ENCODE peak calls at places on chromosomes 7 and 10, in four cellular contexts. N is GM23338; Z is colonic mucosa; Q is CD4-positive, CD25-positive, alpha-beta regulatory T cell. H is an unnamed sample.
A peak's percentile ranks its signal among the peaks of the same experiment; 100 is the strongest.

GRCh38 chr10:3570855-3571266 is 214.1 kb downstream of the KLF6 start:
- DNase-seq in Z (no peak), Q (no peak), N (no peak), H (no peak)

GRCh38 chr10:44834131-44834530 is 77.0 kb upstream of the TMEM72 start:
- DNase-seq in Q (no peak), Z (no peak), N (no peak), H (no peak)

GRCh38 chr7:70776627-70777101 is 355.3 kb upstream of the GALNT17 start:
- DNase-seq in Z (no peak), N (no peak), Q (no peak), H (no peak)

GRCh38 chr10:106981461-106981850 is 183.1 kb downstream of the SORCS1 start:
- DNase-seq in N (no peak), Z (no peak), Q (no peak), H (no peak)

GRCh38 chr7:50954716-50955115 is 172.0 kb upstream of the GRB10 start:
- DNase-seq in Z (no peak), N (no peak), Q (no peak), H (no peak)

GRCh38 chr7:23396222-23396621 is 74.1 kb downstream of the IGF2BP3 start:
- DNase-seq in Z (no peak), Q (no peak), N (no peak), H (no peak)

GRCh38 chr7:45973725-45974532 is 52.9 kb upstream of the IGFBP3 start:
- DNase-seq in Z (peak; percentile 9), N (no peak), Q (no peak), H (no peak)

GRCh38 chr7:148334959-148335577 is 255.5 kb upstream of the C7orf33 start:
- DNase-seq in N (no peak), Q (no peak), Z (no peak), H (no peak)

GRCh38 chr10:131421381-131421780 is 109.9 kb upstream of the TCERG1L start:
- DNase-seq in Q (no peak), Z (no peak), N (no peak), H (no peak)

GRCh38 chr10:68087338-68088029 is 12.4 kb upstream of the HERC4 start:
- DNase-seq in N (peak; percentile 42), Q (no peak), Z (no peak), H (no peak)

GRCh38 chr7:139825666-139826290 is 3.3 kb upstream of the TBXAS1 start:
- DNase-seq in N (no peak), Q (no peak), Z (no peak), H (no peak)

GRCh38 chr7:46767071-46767470 is 814.8 kb downstream of the TNS3 start:
- DNase-seq in Q (no peak), N (no peak), Z (no peak), H (no peak)

GRCh38 chr10:125209591-125210373 is 49.4 kb upstream of the CTBP2 start:
- DNase-seq in N (no peak), Z (no peak), Q (no peak), H (no peak)

GRCh38 chr10:4546500-4546899 is 279.5 kb upstream of the AKR1E2 start:
- DNase-seq in Q (no peak), N (no peak), Z (no peak), H (no peak)

GRCh38 chr7:139698278-139698677 is 79.5 kb downstream of the HIPK2 start:
- DNase-seq in N (no peak), Q (no peak), Z (no peak), H (no peak)

GRCh38 chr7:56447864-56448693 is 331.9 kb upstream of the NUPR2 start:
- DNase-seq in Z (no peak), N (no peak), Q (no peak), H (peak; percentile 1)

GRCh38 chr10:71512794-71513379 is 116.2 kb downstream of the CDH23 start:
- DNase-seq in N (no peak), Z (no peak), Q (no peak), H (no peak)

GRCh38 chr10:32577448-32577847 is 131.5 kb downstream of the CCDC7 start:
- DNase-seq in Q (no peak), N (no peak), Z (no peak), H (no peak)

GRCh38 chr7:46015107-46015868 is 94.2 kb upstream of the IGFBP3 start:
- DNase-seq in Q (no peak), Z (peak; percentile 50), N (peak; percentile 92), H (no peak)

GRCh38 chr7:151599401-151600227 is 79.9 kb upstream of the RHEB start:
- DNase-seq in Z (no peak), N (no peak), Q (no peak), H (no peak)

GRCh38 chr7:54339074-54339473 is 203.1 kb upstream of the VSTM2A start:
- DNase-seq in N (no peak), Q (no peak), Z (no peak), H (no peak)

GRCh38 chr7:47514367-47514766 is 67.5 kb downstream of the TNS3 start:
- DNase-seq in Q (no peak), Z (no peak), N (no peak), H (no peak)

GRCh38 chr10:91891285-91892001 is 17.8 kb downstream of the FGFBP3 start:
- DNase-seq in N (no peak), Q (no peak), Z (no peak), H (no peak)

GRCh38 chr10:46523881-46524470 is 32.5 kb downstream of the GPRIN2 start:
- DNase-seq in N (no peak), Q (no peak), Z (no peak), H (no peak)

GRCh38 chr7:29146888-29147609 is 712 bp upstream of the CPVL start:
- DNase-seq in Q (no peak), Z (peak; percentile 32), N (peak; percentile 43), H (no peak)

GRCh38 chr10:125160856-125161569 is 650 bp upstream of the CTBP2 start:
- DNase-seq in N (peak; percentile 90), Z (peak; percentile 76), Q (no peak), H (peak; percentile 71)

GRCh38 chr10:92102601-92103213 is 179.1 kb downstream of the BTAF1 start:
- DNase-seq in Z (no peak), Q (no peak), N (no peak), H (no peak)

GRCh38 chr10:110802551-110803238 is 69.0 kb upstream of the PDCD4 start:
- DNase-seq in Q (no peak), N (no peak), Z (peak; percentile 78), H (peak; percentile 41)

GRCh38 chr10:103797857-103798256 is 57.5 kb downstream of the SH3PXD2A start:
- DNase-seq in Q (no peak), Z (no peak), N (no peak), H (no peak)

GRCh38 chr7:1886361-1887064 is 216.4 kb downstream of the ELFN1 start:
- DNase-seq in N (no peak), Z (no peak), Q (no peak), H (no peak)

GRCh38 chr10:35225204-35225603 is 98.6 kb downstream of the CREM start:
- DNase-seq in N (no peak), Z (no peak), Q (peak; percentile 26), H (no peak)

GRCh38 chr10:10849306-10849705 is 168.4 kb upstream of the CELF2 start:
- DNase-seq in Z (no peak), N (no peak), Q (no peak), H (no peak)

GRCh38 chr10:78763651-78764395 is 304.9 kb upstream of the ZMIZ1 start:
- DNase-seq in Z (no peak), Q (no peak), N (no peak), H (peak; percentile 22)

GRCh38 chr10:97782455-97783228 is 10.8 kb upstream of the SFRP5 start:
- DNase-seq in Q (no peak), N (no peak), Z (no peak), H (no peak)

GRCh38 chr10:78597791-78598555 is 470.8 kb upstream of the ZMIZ1 start:
- DNase-seq in Q (no peak), Z (no peak), N (no peak), H (no peak)

GRCh38 chr7:93739422-93739821 is 151.1 kb downstream of the TFPI2 start:
- DNase-seq in Q (no peak), Z (no peak), N (no peak), H (no peak)

GRCh38 chr7:409344-410281 is 110.0 kb downstream of the PDGFA start:
- DNase-seq in Q (no peak), Z (no peak), N (no peak), H (no peak)

DNA sequence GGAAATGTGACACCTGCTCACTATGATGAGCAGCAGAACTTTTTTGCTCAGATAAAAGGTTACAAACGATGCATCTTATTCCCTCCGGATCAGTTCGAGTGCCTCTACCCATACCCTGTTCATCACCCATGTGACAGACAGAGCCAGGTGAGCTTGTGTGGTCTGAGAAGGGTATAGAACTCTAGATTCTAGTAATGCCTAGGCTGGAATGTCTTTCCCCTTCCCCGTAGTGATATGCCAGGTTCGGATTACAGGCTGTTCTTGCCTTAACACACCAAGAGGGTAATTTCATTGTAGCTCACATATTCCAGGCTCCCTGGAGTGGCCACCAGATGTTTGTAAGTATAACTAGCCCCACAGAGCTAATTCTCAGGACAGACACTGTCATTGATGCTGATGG is 9.2 kb downstream of the HIF1AN start:
- DNase-seq in Q (no peak), N (no peak), Z (no peak), H (no peak)
- H3K36me3 ChIP-seq in Q (peaks cover 94% of the 10 kb centered on the region), N (peaks cover 60% of the 10 kb centered on the region), Z (peaks cover 7% of the 10 kb centered on the region), H (peaks cover 29% of the 10 kb centered on the region)

GRCh38 chr10:128896964-128897363 is 570.1 kb upstream of the MGMT start:
- DNase-seq in Z (no peak), N (no peak), Q (no peak), H (no peak)
- H3K4me3 ChIP-seq in Z (no peak overlapping the region), N (no peak overlapping the region), Q (no peak overlapping the region), H (no peak overlapping the region)

GRCh38 chr10:119341236-119342016 is 134.1 kb downstream of the GRK5 start:
- DNase-seq in Z (no peak), Q (no peak), N (no peak), H (no peak)
- H3K36me3 ChIP-seq in Z (no peaks in the 10 kb centered on the region), Q (peaks cover 2% of the 10 kb centered on the region), N (no peaks in the 10 kb centered on the region), H (peaks cover 10% of the 10 kb centered on the region)

GRCh38 chr7:34175837-34176236 is 270.5 kb downstream of the BMPER start:
- DNase-seq in N (no peak), Q (no peak), Z (no peak), H (no peak)
- H3K4me3 ChIP-seq in N (peak overlapping the region; percentile 43), Q (no peak overlapping the region), Z (no peak overlapping the region), H (no peak overlapping the region)

H was measured in GM06990.